ENCODE peak calls at places on chromosomes 12 and 14, in four cellular contexts. One of them, this sample, is unnamed.

GRCh38 chr14:79278798-79279644 is 932.3 kb downstream of the DIO2 start:
- DNase-seq in HS-5: peak; percentile 58
- DNase-seq in midbrain: peak; percentile 66
- DNase-seq in dorsolateral prefrontal cortex: peak; percentile 28
- DNase-seq in this sample: peak; percentile 43

GRCh38 chr12:89632778-89633177 is 75.9 kb downstream of the ATP2B1 start:
- DNase-seq in HS-5: no peak
- DNase-seq in midbrain: no peak
- DNase-seq in dorsolateral prefrontal cortex: no peak
- DNase-seq in this sample: no peak

GRCh38 chr12:28032811-28033537 is 60.4 kb upstream of the PTHLH start:
- DNase-seq in HS-5: no peak
- DNase-seq in midbrain: no peak
- DNase-seq in dorsolateral prefrontal cortex: no peak
- DNase-seq in this sample: no peak

GRCh38 chr14:88614218-88614907 is 51.5 kb downstream of the ZC3H14 start:
- DNase-seq in HS-5: peak; percentile 49
- DNase-seq in midbrain: no peak
- DNase-seq in dorsolateral prefrontal cortex: no peak
- DNase-seq in this sample: no peak

GRCh38 chr14:97783001-97783400 is 985.8 kb downstream of the VRK1 start:
- DNase-seq in HS-5: no peak
- DNase-seq in midbrain: no peak
- DNase-seq in dorsolateral prefrontal cortex: no peak
- DNase-seq in this sample: no peak

GRCh38 chr12:96040305-96041133 is 5.1 kb upstream of the LTA4H start:
- DNase-seq in HS-5: no peak
- DNase-seq in midbrain: no peak
- DNase-seq in dorsolateral prefrontal cortex: no peak
- DNase-seq in this sample: no peak

GRCh38 chr12:9642606-9643270 is 26.8 kb upstream of the CLEC2D start:
- DNase-seq in HS-5: no peak
- DNase-seq in midbrain: no peak
- DNase-seq in dorsolateral prefrontal cortex: no peak
- DNase-seq in this sample: no peak

GRCh38 chr12:108850854-108851573 is 6.4 kb downstream of the SSH1 start:
- DNase-seq in HS-5: no peak
- DNase-seq in midbrain: peak; percentile 33
- DNase-seq in dorsolateral prefrontal cortex: no peak
- DNase-seq in this sample: no peak

GRCh38 chr12:120085920-120086319 is 30.6 kb downstream of the RAB35 start:
- DNase-seq in HS-5: no peak
- DNase-seq in midbrain: no peak
- DNase-seq in dorsolateral prefrontal cortex: no peak
- DNase-seq in this sample: no peak

GRCh38 chr14:71320107-71320733 is 413.0 kb downstream of the PCNX1 start:
- DNase-seq in HS-5: peak; percentile 86
- DNase-seq in midbrain: peak; percentile 97
- DNase-seq in dorsolateral prefrontal cortex: peak; percentile 85
- DNase-seq in this sample: peak; percentile 94

GRCh38 chr12:84508325-84508861 is 404.2 kb downstream of the SLC6A15 start:
- DNase-seq in HS-5: peak; percentile 79
- DNase-seq in midbrain: no peak
- DNase-seq in dorsolateral prefrontal cortex: no peak
- DNase-seq in this sample: peak; percentile 79

GRCh38 chr12:57744194-57744776 is 554 bp upstream of the TSPAN31 start:
- DNase-seq in HS-5: no peak
- DNase-seq in midbrain: no peak
- DNase-seq in dorsolateral prefrontal cortex: no peak
- DNase-seq in this sample: no peak

GRCh38 chr14:22338381-22338780 is 250.6 kb downstream of the DAD1 start:
- DNase-seq in HS-5: no peak
- DNase-seq in midbrain: no peak
- DNase-seq in dorsolateral prefrontal cortex: no peak
- DNase-seq in this sample: no peak

GRCh38 chr12:91289881-91290280 is 107.3 kb upstream of the DCN start:
- DNase-seq in HS-5: no peak
- DNase-seq in midbrain: no peak
- DNase-seq in dorsolateral prefrontal cortex: no peak
- DNase-seq in this sample: no peak

GRCh38 chr12:108305520-108305919 is 33.6 kb downstream of the CMKLR1 start:
- DNase-seq in HS-5: peak; percentile 64
- DNase-seq in midbrain: no peak
- DNase-seq in dorsolateral prefrontal cortex: peak; percentile 51
- DNase-seq in this sample: peak; percentile 77

GRCh38 chr14:104399432-104400155 is 180.0 kb upstream of the C14orf180 start:
- DNase-seq in HS-5: no peak
- DNase-seq in midbrain: no peak
- DNase-seq in dorsolateral prefrontal cortex: no peak
- DNase-seq in this sample: no peak

GRCh38 chr12:84785281-84785680 is 127.3 kb downstream of the SLC6A15 start:
- DNase-seq in HS-5: no peak
- DNase-seq in midbrain: no peak
- DNase-seq in dorsolateral prefrontal cortex: no peak
- DNase-seq in this sample: no peak

GRCh38 chr12:45010051-45010450 is 40.8 kb downstream of the DBX2 start:
- DNase-seq in HS-5: peak; percentile 51
- DNase-seq in midbrain: no peak
- DNase-seq in dorsolateral prefrontal cortex: no peak
- DNase-seq in this sample: peak; percentile 87

GRCh38 chr14:33377596-33378390 is 439.1 kb downstream of the NPAS3 start:
- DNase-seq in HS-5: no peak
- DNase-seq in midbrain: no peak
- DNase-seq in dorsolateral prefrontal cortex: no peak
- DNase-seq in this sample: no peak

GRCh38 chr14:61196792-61197191 is 84.3 kb downstream of the TMEM30B start:
- DNase-seq in HS-5: no peak
- DNase-seq in midbrain: no peak
- DNase-seq in dorsolateral prefrontal cortex: no peak
- DNase-seq in this sample: no peak

GRCh38 chr12:127773520-127773919 is 493.4 kb upstream of the TMEM132C start:
- DNase-seq in HS-5: no peak
- DNase-seq in midbrain: no peak
- DNase-seq in dorsolateral prefrontal cortex: no peak
- DNase-seq in this sample: no peak

GRCh38 chr14:68395585-68395984 is 397.3 kb downstream of the ZFP36L1 start:
- DNase-seq in HS-5: no peak
- DNase-seq in midbrain: no peak
- DNase-seq in dorsolateral prefrontal cortex: no peak
- DNase-seq in this sample: no peak

GRCh38 chr14:95197498-95198010 is 40.2 kb upstream of the DICER1 start:
- DNase-seq in HS-5: no peak
- DNase-seq in midbrain: no peak
- DNase-seq in dorsolateral prefrontal cortex: no peak
- DNase-seq in this sample: no peak

GRCh38 chr12:47820631-47821345 is 1.1 kb upstream of the HDAC7 start:
- DNase-seq in HS-5: peak; percentile 93
- DNase-seq in midbrain: no peak
- DNase-seq in dorsolateral prefrontal cortex: no peak
- DNase-seq in this sample: peak; percentile 97

GRCh38 chr14:105398726-105399440 is 545 bp downstream of the TEX22 start:
- DNase-seq in HS-5: no peak
- DNase-seq in midbrain: no peak
- DNase-seq in dorsolateral prefrontal cortex: no peak
- DNase-seq in this sample: no peak

GRCh38 chr12:18257251-18257650 is 4.1 kb upstream of the PIK3C2G start:
- DNase-seq in HS-5: no peak
- DNase-seq in midbrain: no peak
- DNase-seq in dorsolateral prefrontal cortex: no peak
- DNase-seq in this sample: no peak